ENCODE peak calls at places on chromosome 1, in five cellular contexts. One of them, this sample, is unnamed.

GRCh38 chr1:1013922-1014617 is 773 bp downstream of the ISG15 start:
- DNase-seq in mesendoderm: no peak
- DNase-seq in neuronal stem cell: no peak
- DNase-seq in H9: peak; percentile 59
- DNase-seq in trophoblast cell: peak; percentile 55
- DNase-seq in this sample: peak; percentile 21

GRCh38 chr1:231923461-231924132 is 297.0 kb downstream of the DISC1 start:
- DNase-seq in mesendoderm: no peak
- DNase-seq in neuronal stem cell: no peak
- DNase-seq in H9: no peak
- DNase-seq in trophoblast cell: peak; percentile 99
- DNase-seq in this sample: peak; percentile 47

GRCh38 chr1:233180626-233181364 is 114.7 kb downstream of the PCNX2 start:
- DNase-seq in mesendoderm: peak; percentile 13
- DNase-seq in neuronal stem cell: no peak
- DNase-seq in H9: peak; percentile 41
- DNase-seq in trophoblast cell: no peak
- DNase-seq in this sample: no peak

GRCh38 chr1:226482975-226483660 is 65.4 kb upstream of the STUM start:
- DNase-seq in mesendoderm: peak; percentile 57
- DNase-seq in neuronal stem cell: no peak
- DNase-seq in H9: no peak
- DNase-seq in trophoblast cell: no peak
- DNase-seq in this sample: no peak

GRCh38 chr1:76075877-76076276 is 1.3 kb downstream of the ST6GALNAC3 start:
- DNase-seq in mesendoderm: no peak
- DNase-seq in neuronal stem cell: no peak
- DNase-seq in H9: no peak
- DNase-seq in trophoblast cell: peak; percentile 35
- DNase-seq in this sample: peak; percentile 9

GRCh38 chr1:212118872-212119260 is 83.3 kb downstream of the DTL start:
- DNase-seq in mesendoderm: no peak
- DNase-seq in neuronal stem cell: no peak
- DNase-seq in H9: no peak
- DNase-seq in trophoblast cell: no peak
- DNase-seq in this sample: no peak

GRCh38 chr1:104132386-104132973 is 382.8 kb downstream of the AMY1C start:
- DNase-seq in mesendoderm: peak; percentile 83
- DNase-seq in neuronal stem cell: peak; percentile 39
- DNase-seq in H9: peak; percentile 41
- DNase-seq in trophoblast cell: peak; percentile 49
- DNase-seq in this sample: peak; percentile 1

GRCh38 chr1:6177681-6178380 is 2.3 kb downstream of the CHD5 start:
- DNase-seq in mesendoderm: no peak
- DNase-seq in neuronal stem cell: no peak
- DNase-seq in H9: no peak
- DNase-seq in trophoblast cell: no peak
- DNase-seq in this sample: no peak

GRCh38 chr1:235018161-235018560 is 110.5 kb downstream of the TOMM20 start:
- DNase-seq in mesendoderm: peak; percentile 90
- DNase-seq in neuronal stem cell: no peak
- DNase-seq in H9: no peak
- DNase-seq in trophoblast cell: peak; percentile 87
- DNase-seq in this sample: peak; percentile 98

DNA sequence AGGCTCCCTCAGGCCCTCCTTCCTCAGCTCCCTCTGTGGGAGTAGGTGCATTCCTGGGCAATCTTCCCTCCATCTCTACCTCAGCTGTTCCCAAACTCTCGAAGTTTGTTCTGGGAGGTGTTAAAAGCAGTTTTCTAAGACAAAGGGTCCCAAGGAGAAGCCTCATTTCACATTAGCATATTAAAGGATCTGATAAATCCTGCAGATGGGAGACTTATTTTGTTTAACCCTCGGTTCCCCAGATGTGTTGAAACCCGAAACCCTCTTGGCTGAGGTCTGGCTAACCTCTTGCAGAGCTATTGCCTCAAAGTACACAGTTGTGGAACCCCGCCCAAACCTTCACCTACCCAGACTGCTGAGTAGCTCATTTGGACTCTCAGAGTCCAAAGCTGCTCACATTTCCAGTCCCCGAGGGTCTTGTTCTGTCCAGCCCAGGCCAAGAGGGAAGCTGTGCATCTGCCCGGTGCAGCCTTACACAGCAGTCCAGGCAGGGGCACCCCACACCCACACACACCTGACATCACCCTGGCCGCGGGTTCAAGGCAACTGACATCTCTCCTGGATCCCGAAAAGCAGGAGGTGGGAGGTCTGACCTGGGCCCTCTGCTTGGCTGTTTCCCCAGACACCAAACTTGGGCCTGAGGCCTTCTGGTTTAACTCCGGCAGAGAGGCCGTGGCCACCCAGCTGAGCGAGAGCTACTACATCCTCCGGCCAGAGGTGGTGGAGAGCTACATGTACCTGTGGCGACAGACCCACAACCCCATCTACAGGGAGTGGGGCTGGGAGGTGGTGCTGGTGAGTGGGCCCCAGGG is 19.5 kb upstream of the SELENON start:
- DNase-seq in mesendoderm: peak; percentile 91
- DNase-seq in neuronal stem cell: no peak
- DNase-seq in H9: peak; percentile 71
- DNase-seq in trophoblast cell: no peak
- DNase-seq in this sample: peak; percentile 49
- H2AK5ac ChIP-seq in mesendoderm: peak overlapping the region; percentile 62
- H2AK5ac ChIP-seq in neuronal stem cell: peak overlapping the region; percentile 82
- H2AK5ac ChIP-seq in H9: no peak overlapping the region
- H2AK5ac ChIP-seq in trophoblast cell: no peak overlapping the region
- H2AK5ac ChIP-seq in this sample: no peak overlapping the region

DNA sequence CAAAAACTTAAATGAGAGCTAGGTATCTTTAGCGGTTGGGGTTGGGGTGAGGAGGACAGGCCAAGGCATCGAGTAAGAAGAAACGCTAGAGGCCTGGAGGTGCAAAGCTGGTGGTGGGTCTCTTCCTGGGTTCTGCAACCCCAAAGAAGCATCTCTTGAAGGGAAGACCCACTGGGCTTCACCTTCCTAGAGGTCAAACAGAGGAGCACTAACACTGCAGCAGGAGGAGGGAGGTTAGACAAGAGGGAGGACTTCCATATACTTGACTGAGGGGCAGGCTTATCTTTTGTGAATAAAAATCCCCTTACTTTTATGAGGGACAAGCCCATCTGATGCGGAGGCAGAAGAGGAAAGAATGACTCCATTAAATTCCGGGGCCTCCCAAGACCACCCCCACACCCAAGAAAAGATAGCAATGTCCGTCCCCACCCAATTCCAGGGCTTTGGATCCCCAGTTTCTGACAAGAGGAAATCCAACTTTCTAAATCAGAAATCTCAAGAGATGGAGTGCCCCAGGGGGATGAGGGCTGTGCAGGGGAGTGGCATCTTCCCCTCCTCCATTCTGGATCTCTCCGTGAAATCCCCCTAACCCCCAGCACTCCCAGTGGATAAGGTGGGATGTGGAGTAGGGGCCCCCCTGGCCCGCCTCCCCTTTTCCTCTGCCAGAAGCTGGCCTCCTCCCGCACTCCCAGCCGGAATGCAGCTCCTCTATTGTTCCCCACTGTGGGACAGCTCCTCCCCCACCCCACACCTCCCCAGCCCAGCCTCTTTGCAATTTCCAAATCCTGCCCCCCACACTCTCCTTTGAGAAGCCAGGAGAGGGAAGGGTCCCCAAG is 2.3 kb downstream of the MEX3A start:
- DNase-seq in mesendoderm: no peak
- DNase-seq in neuronal stem cell: no peak
- DNase-seq in H9: peak; percentile 32
- DNase-seq in trophoblast cell: no peak
- DNase-seq in this sample: no peak
- H2AK5ac ChIP-seq in mesendoderm: peak overlapping the region; percentile 66
- H2AK5ac ChIP-seq in neuronal stem cell: peak overlapping the region; percentile 98
- H2AK5ac ChIP-seq in H9: no peak overlapping the region
- H2AK5ac ChIP-seq in trophoblast cell: peak overlapping the region; percentile 91
- H2AK5ac ChIP-seq in this sample: peak overlapping the region; percentile 96

GRCh38 chr1:93625582-93626327 is 55.9 kb downstream of the BCAR3 start:
- DNase-seq in mesendoderm: peak; percentile 97
- DNase-seq in neuronal stem cell: no peak
- DNase-seq in H9: no peak
- DNase-seq in trophoblast cell: peak; percentile 83
- DNase-seq in this sample: peak; percentile 93
- H2AK5ac ChIP-seq in mesendoderm: no peak overlapping the region
- H2AK5ac ChIP-seq in neuronal stem cell: no peak overlapping the region
- H2AK5ac ChIP-seq in H9: no peak overlapping the region
- H2AK5ac ChIP-seq in trophoblast cell: no peak overlapping the region
- H2AK5ac ChIP-seq in this sample: no peak overlapping the region

GRCh38 chr1:115134850-115135484 is 45.7 kb upstream of the TSPAN2 start:
- DNase-seq in mesendoderm: peak; percentile 62
- DNase-seq in neuronal stem cell: no peak
- DNase-seq in H9: no peak
- DNase-seq in trophoblast cell: peak; percentile 92
- DNase-seq in this sample: peak; percentile 82
- H2AK5ac ChIP-seq in mesendoderm: no peak overlapping the region
- H2AK5ac ChIP-seq in neuronal stem cell: no peak overlapping the region
- H2AK5ac ChIP-seq in H9: no peak overlapping the region
- H2AK5ac ChIP-seq in trophoblast cell: peak overlapping the region; percentile 28
- H2AK5ac ChIP-seq in this sample: peak overlapping the region; percentile 93

GRCh38 chr1:156858959-156859522 is at the start of gene INSRR:
- DNase-seq in mesendoderm: peak; percentile 59
- DNase-seq in neuronal stem cell: no peak
- DNase-seq in H9: no peak
- DNase-seq in trophoblast cell: no peak
- DNase-seq in this sample: no peak
- H2AK5ac ChIP-seq in mesendoderm: no peak within 1 kb of the TSS
- H2AK5ac ChIP-seq in neuronal stem cell: no peak within 1 kb of the TSS
- H2AK5ac ChIP-seq in H9: no peak within 1 kb of the TSS
- H2AK5ac ChIP-seq in trophoblast cell: no peak within 1 kb of the TSS
- H2AK5ac ChIP-seq in this sample: no peak within 1 kb of the TSS

This sample was measured in IMR-90.